ENCODE peak calls at places on chromosomes 5 and 9, in four cellular contexts. N, G, Z and O are unnamed samples.

GRCh38 chr9:137446851-137447471 is 5.8 kb upstream of the ENTPD8 start:
- DNase-seq in N (no peak), G (no peak), Z (no peak), O (peak; percentile 65)

GRCh38 chr9:137786511-137786920 is 91.1 kb upstream of the CACNA1B start:
- DNase-seq in N (no peak), G (no peak), Z (no peak), O (no peak)

GRCh38 chr5:31144364-31144763 is 49.1 kb upstream of the CDH6 start:
- DNase-seq in N (no peak), G (no peak), Z (no peak), O (no peak)

GRCh38 chr9:109117856-109118801 is 1.6 kb downstream of the TMEM245 start:
- DNase-seq in N (peak; percentile 90), G (peak; percentile 26), Z (peak; percentile 88), O (no peak)

GRCh38 chr9:127873886-127874285 is 3.6 kb downstream of the AK1 start:
- DNase-seq in N (no peak), G (no peak), Z (no peak), O (no peak)

GRCh38 chr5:122705876-122706275 is 69.0 kb upstream of the SNX2 start:
- DNase-seq in N (no peak), G (no peak), Z (no peak), O (no peak)

GRCh38 chr5:28402590-28403301 is 1364.4 kb upstream of the CDH9 start:
- DNase-seq in N (no peak), G (no peak), Z (no peak), O (no peak)

GRCh38 chr9:120730661-120731514 is 16.6 kb upstream of the MEGF9 start:
- DNase-seq in N (peak; percentile 99), G (no peak), Z (peak; percentile 95), O (no peak)

GRCh38 chr9:34694811-34695210 is 3.7 kb upstream of the CCL19 start:
- DNase-seq in N (no peak), G (no peak), Z (no peak), O (no peak)

GRCh38 chr5:176491056-176491646 is 43.0 kb downstream of the FAF2 start:
- DNase-seq in N (no peak), G (no peak), Z (peak; percentile 93), O (no peak)

GRCh38 chr5:176166427-176166826 is 71.8 kb upstream of the SIMC1 start:
- DNase-seq in N (peak; percentile 65), G (no peak), Z (peak; percentile 67), O (no peak)

GRCh38 chr5:52727568-52727967 is 60.1 kb upstream of the ITGA1 start:
- DNase-seq in N (no peak), G (no peak), Z (peak; percentile 84), O (no peak)

GRCh38 chr5:14268738-14269137 is 125.6 kb downstream of the TRIO start:
- DNase-seq in N (no peak), G (no peak), Z (no peak), O (no peak)

GRCh38 chr5:95406426-95407093 is 15.4 kb downstream of the FAM81B start:
- DNase-seq in N (peak; percentile 55), G (no peak), Z (no peak), O (no peak)

GRCh38 chr5:14208071-14209021 is 65.2 kb downstream of the TRIO start:
- DNase-seq in N (peak; percentile 76), G (no peak), Z (peak; percentile 66), O (no peak)

GRCh38 chr5:139787568-139788293 is 7.9 kb upstream of the PSD2 start:
- DNase-seq in N (peak; percentile 81), G (peak; percentile 49), Z (peak; percentile 85), O (no peak)

GRCh38 chr5:155430192-155430591 is 416.6 kb downstream of the KIF4B start:
- DNase-seq in N (no peak), G (no peak), Z (no peak), O (no peak)

GRCh38 chr9:133700861-133701320 is 37.3 kb downstream of the SARDH start:
- DNase-seq in N (no peak), G (no peak), Z (no peak), O (no peak)

GRCh38 chr5:7577381-7577780 is 181.4 kb downstream of the ADCY2 start:
- DNase-seq in N (no peak), G (no peak), Z (no peak), O (no peak)

GRCh38 chr9:113523421-113524141 is 60.1 kb downstream of the RGS3 start:
- DNase-seq in N (no peak), G (peak; percentile 48), Z (no peak), O (peak; percentile 68)

GRCh38 chr5:127696688-127697087 is 6.5 kb upstream of the CCDC192 start:
- DNase-seq in N (no peak), G (no peak), Z (peak; percentile 5), O (no peak)

GRCh38 chr5:68450245-68450852 is 234.8 kb downstream of the PIK3R1 start:
- DNase-seq in N (peak; percentile 58), G (no peak), Z (peak; percentile 72), O (no peak)

GRCh38 chr9:95461448-95462381 is 55.1 kb downstream of the PTCH1 start:
- DNase-seq in N (no peak), G (no peak), Z (no peak), O (no peak)

GRCh38 chr5:116495786-116496185 is 78.8 kb downstream of the SEMA6A start:
- DNase-seq in N (no peak), G (no peak), Z (no peak), O (no peak)

GRCh38 chr9:137041134-137041533 is 4.8 kb downstream of the NPDC1 start:
- DNase-seq in N (no peak), G (no peak), Z (no peak), O (no peak)

GRCh38 chr5:84430079-84430478 is 45.4 kb upstream of the EDIL3 start:
- DNase-seq in N (no peak), G (no peak), Z (no peak), O (no peak)

GRCh38 chr9:3876553-3876952 is 350.8 kb upstream of the RFX3 start:
- DNase-seq in N (no peak), G (no peak), Z (no peak), O (no peak)

GRCh38 chr9:6739218-6739617 is 18.6 kb upstream of the KDM4C start:
- DNase-seq in N (peak; percentile 36), G (peak; percentile 10), Z (peak; percentile 51), O (no peak)

GRCh38 chr9:38416461-38416860 is 7.8 kb downstream of the IGFBPL1 start:
- DNase-seq in N (no peak), G (no peak), Z (no peak), O (no peak)

GRCh38 chr9:7467186-7467585 is 332.4 kb downstream of the DMAC1 start:
- DNase-seq in N (no peak), G (no peak), Z (no peak), O (no peak)

GRCh38 chr9:83138422-83139135 is 75.6 kb upstream of the RASEF start:
- DNase-seq in N (no peak), G (no peak), Z (no peak), O (no peak)

GRCh38 chr9:10925896-10926295 is 313.1 kb upstream of the PTPRD start:
- DNase-seq in N (no peak), G (no peak), Z (no peak), O (no peak)

GRCh38 chr9:16364347-16364746 is 506.1 kb downstream of the BNC2 start:
- DNase-seq in N (no peak), G (no peak), Z (no peak), O (no peak)

GRCh38 chr9:84230355-84231136 is 110.0 kb downstream of the SLC28A3 start:
- DNase-seq in N (peak; percentile 14), G (no peak), Z (no peak), O (no peak)

GRCh38 chr5:77751328-77752023 is 24.7 kb downstream of the TBCA start:
- DNase-seq in N (no peak), G (no peak), Z (no peak), O (no peak)

GRCh38 chr9:117092582-117092981 is 322.3 kb downstream of the ASTN2 start:
- DNase-seq in N (peak; percentile 55), G (no peak), Z (no peak), O (no peak)